ENCODE peak calls at places on chromosome 17, in six cellular contexts. M is cardiac muscle cell; F is coronary artery; A is endodermal cell; I is left ventricle myocardium inferior; Y is CD4-positive, CD25-positive, alpha-beta regulatory T cell. Z is an unnamed sample.

GRCh38 chr17:410674-411401 is 58.2 kb upstream of the RPH3AL start:
- DNase-seq in M (peak; percentile 9), F (no peak), A (no peak), I (no peak), Y (peak; percentile 57), Z (peak; percentile 57)

GRCh38 chr17:63447688-63448005 is 1.5 kb upstream of the CYB561 start:
- DNase-seq in M (peak; percentile 66), F (no peak), A (no peak), I (no peak), Y (no peak), Z (no peak)

GRCh38 chr17:1111599-1112443 is 68.0 kb downstream of the ABR start:
- DNase-seq in M (peak; percentile 63), F (peak; percentile 84), A (no peak), I (peak; percentile 58), Y (no peak), Z (no peak)

GRCh38 chr17:62800580-62800979 is 7.5 kb downstream of the MARCHF10 start:
- DNase-seq in M (no peak), F (no peak), A (peak; percentile 87), I (no peak), Y (no peak), Z (no peak)

GRCh38 chr17:9123594-9124553 is 102.6 kb downstream of the NTN1 start:
- DNase-seq in M (no peak), F (no peak), A (no peak), I (no peak), Y (no peak), Z (no peak)

GRCh38 chr17:80008383-80008840 is 27.3 kb downstream of the TBC1D16 start:
- DNase-seq in M (peak; percentile 65), F (no peak), A (peak; percentile 98), I (peak; percentile 78), Y (peak; percentile 60), Z (peak; percentile 88)

GRCh38 chr17:75723201-75723930 is 2.1 kb downstream of the ITGB4 start:
- DNase-seq in M (no peak), F (no peak), A (no peak), I (peak; percentile 34), Y (no peak), Z (no peak)

GRCh38 chr17:42288985-42289862 is 926 bp downstream of the STAT5A start:
- DNase-seq in M (no peak), F (peak; percentile 77), A (peak; percentile 78), I (no peak), Y (peak; percentile 62), Z (peak; percentile 73)

GRCh38 chr17:21530311-21530710 is 154.2 kb downstream of the KCNJ12 start:
- DNase-seq in M (no peak), F (peak; percentile 70), A (no peak), I (no peak), Y (no peak), Z (no peak)

GRCh38 chr17:13638855-13639458 is 37.2 kb upstream of the HS3ST3A1 start:
- DNase-seq in M (peak; percentile 18), F (no peak), A (peak; percentile 73), I (no peak), Y (no peak), Z (no peak)

GRCh38 chr17:66459811-66460270 is 157.4 kb downstream of the PRKCA start:
- DNase-seq in M (peak; percentile 99), F (no peak), A (no peak), I (peak; percentile 40), Y (no peak), Z (peak; percentile 50)

GRCh38 chr17:77330602-77331081 is 189.9 kb downstream of the SEC14L1 start:
- DNase-seq in M (no peak), F (no peak), A (peak; percentile 54), I (no peak), Y (no peak), Z (peak; percentile 42)

GRCh38 chr17:77332034-77332971 is 191.5 kb downstream of the SEC14L1 start:
- DNase-seq in M (no peak), F (no peak), A (peak; percentile 35), I (no peak), Y (peak; percentile 53), Z (peak; percentile 14)

GRCh38 chr17:77331161-77331864 is 190.5 kb downstream of the SEC14L1 start:
- DNase-seq in M (peak; percentile 90), F (peak; percentile 91), A (peak; percentile 99), I (peak; percentile 92), Y (peak; percentile 93), Z (peak; percentile 92)

GRCh38 chr17:77329741-77330531 is 189.2 kb downstream of the SEC14L1 start:
- DNase-seq in M (no peak), F (no peak), A (peak; percentile 50), I (no peak), Y (no peak), Z (peak; percentile 54)

GRCh38 chr17:77332981-77333685 is 192.4 kb downstream of the SEC14L1 start:
- DNase-seq in M (peak; percentile 76), F (peak; percentile 40), A (no peak), I (no peak), Y (no peak), Z (no peak)
- H3K27ac ChIP-seq in M (no peak overlapping the region), F (no peak overlapping the region), A (no peak overlapping the region), I (no peak overlapping the region), Y (peak overlapping the region; percentile 60), Z (no peak overlapping the region)

DNA sequence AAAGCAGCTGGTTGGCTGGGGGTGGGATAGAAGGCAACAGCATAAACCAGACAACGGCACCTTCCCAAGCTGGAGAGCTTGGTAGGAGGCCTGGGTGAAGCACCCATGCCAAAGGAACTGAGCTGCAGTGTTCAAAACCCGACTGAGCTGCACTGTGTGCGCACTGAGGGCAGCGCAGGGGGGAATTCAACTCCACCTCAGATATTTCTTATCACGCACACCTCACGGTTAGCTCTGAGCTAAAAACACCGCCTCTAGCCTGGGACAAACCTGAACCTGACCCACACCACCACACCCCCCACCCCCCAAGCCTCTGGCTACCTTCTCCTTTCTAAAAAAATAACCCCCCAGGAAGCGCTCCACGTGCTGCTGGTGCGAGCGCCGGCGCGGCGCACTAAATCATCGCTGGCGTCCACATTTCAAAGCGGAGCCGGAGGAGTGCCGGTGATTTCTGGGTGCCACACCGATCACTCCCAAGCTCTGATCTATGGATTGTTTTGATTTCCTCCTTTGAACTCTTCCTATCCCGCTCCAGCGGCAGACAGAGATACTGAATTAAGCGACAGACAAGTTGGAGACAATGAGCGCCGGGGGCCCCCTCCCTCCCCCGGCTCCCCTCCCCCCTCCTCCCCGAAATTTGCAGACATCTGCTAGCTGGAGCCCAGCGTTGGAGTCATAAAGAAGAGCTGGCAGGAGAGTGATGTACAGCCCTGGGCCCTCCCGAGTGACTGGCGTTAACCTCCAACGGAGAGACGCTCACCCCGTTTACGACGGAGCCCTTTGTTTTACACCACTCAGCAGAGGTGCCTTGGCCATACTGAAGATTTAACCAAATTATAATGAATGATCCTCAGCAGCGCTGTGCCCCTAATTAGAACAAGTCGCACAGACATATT is 85.0 kb downstream of the NOG start:
- DNase-seq in M (no peak), F (no peak), A (peak; percentile 76), I (no peak), Y (peak; percentile 14), Z (no peak)
- H3K4me3 ChIP-seq in M (peak overlapping the region; percentile 25), F (peak overlapping the region; percentile 57), A (no peak overlapping the region), I (peak overlapping the region; percentile 53), Y (peak overlapping the region; percentile 52), Z (no peak overlapping the region)

DNA sequence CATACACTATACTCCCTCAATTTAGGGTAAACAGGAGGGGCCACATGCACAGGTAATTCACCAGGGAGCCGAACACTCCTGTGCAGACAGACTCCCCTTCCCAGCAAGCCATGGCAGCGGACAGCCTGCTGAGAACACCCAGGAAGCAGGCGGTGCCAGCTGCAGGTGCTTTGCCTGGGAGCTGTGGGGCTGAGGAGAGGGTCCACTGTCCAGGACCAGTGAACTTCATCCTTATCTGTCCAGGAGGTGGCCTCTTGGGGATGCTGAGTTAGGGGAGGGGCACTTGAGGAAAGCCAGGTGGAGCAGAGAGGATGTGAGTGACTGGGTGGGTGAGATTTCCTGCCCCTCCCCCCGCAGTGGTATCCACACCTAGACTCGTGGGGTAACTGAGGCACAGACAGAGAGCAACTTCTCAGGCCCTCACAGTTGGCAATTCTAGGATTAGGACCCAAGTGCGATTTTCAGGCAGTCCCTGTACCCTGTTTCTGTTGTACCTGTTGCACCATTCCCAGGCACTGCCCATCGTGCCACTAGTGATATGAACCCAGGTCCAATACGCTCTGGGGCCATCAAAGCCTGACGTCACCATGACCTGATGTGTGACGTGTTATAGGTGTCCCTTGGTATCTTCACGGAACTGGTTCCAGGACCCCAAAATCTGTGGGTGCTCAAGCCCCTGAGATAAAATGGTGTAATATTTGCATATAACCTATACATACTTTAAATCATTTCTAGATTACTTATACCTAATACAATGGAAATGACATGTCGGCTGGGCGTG is 1.2 kb downstream of the GRN start:
- DNase-seq in M (no peak), F (no peak), A (no peak), I (no peak), Y (no peak), Z (no peak)
- H3K27ac ChIP-seq in M (no peak overlapping the region), F (peak overlapping the region; percentile 90), A (no peak overlapping the region), I (peak overlapping the region; percentile 91), Y (no peak overlapping the region), Z (peak overlapping the region; percentile 87)

GRCh38 chr17:55731586-55732250 is 9.1 kb upstream of the TMEM100 start:
- DNase-seq in M (peak; percentile 71), F (no peak), A (peak; percentile 67), I (peak; percentile 81), Y (no peak), Z (peak; percentile 33)
- H3K4me3 ChIP-seq in M (no peak overlapping the region), F (peak overlapping the region; percentile 50), A (no peak overlapping the region), I (peak overlapping the region; percentile 60), Y (no peak overlapping the region), Z (peak overlapping the region; percentile 39)

GRCh38 chr17:50861822-50862528 is 4.2 kb downstream of the TOB1 start:
- DNase-seq in M (no peak), F (no peak), A (no peak), I (no peak), Y (no peak), Z (no peak)
- H3K27ac ChIP-seq in M (no peak overlapping the region), F (peak overlapping the region; percentile 37), A (no peak overlapping the region), I (peak overlapping the region; percentile 99), Y (peak overlapping the region; percentile 39), Z (no peak overlapping the region)